ENCODE peak calls at places on chromosome 6, in ten cellular contexts. One of them, this sample, is unnamed.

GRCh38 chr6:25498510-25498909 is 153.5 kb upstream of the SCGN start:
- DNase-seq in brain microvascular endothelial cell: no peak
- DNase-seq in T-helper 9 cell: no peak
- DNase-seq in nephron progenitor cell: no peak
- DNase-seq in AG08395: no peak
- DNase-seq in T-helper 2 cell: no peak
- DNase-seq in epithelial cell of esophagus: no peak
- DNase-seq in mesenchymal stem cell: no peak
- DNase-seq in fibroblast of the aortic adventitia: no peak
- DNase-seq in psoas muscle: no peak
- DNase-seq in this sample: no peak

GRCh38 chr6:25354078-25354940 is 75.1 kb downstream of the CARMIL1 start:
- DNase-seq in epithelial cell of esophagus: no peak
- DNase-seq in brain microvascular endothelial cell: no peak
- DNase-seq in T-helper 9 cell: no peak
- DNase-seq in AG08395: peak; percentile 53
- DNase-seq in T-helper 2 cell: no peak
- DNase-seq in mesenchymal stem cell: peak; percentile 11
- DNase-seq in nephron progenitor cell: no peak
- DNase-seq in fibroblast of the aortic adventitia: peak; percentile 81
- DNase-seq in psoas muscle: no peak
- DNase-seq in this sample: no peak

GRCh38 chr6:10995114-10995707 is 48.9 kb downstream of the ELOVL2 start:
- DNase-seq in psoas muscle: no peak
- DNase-seq in brain microvascular endothelial cell: no peak
- DNase-seq in T-helper 2 cell: no peak
- DNase-seq in AG08395: no peak
- DNase-seq in T-helper 9 cell: no peak
- DNase-seq in fibroblast of the aortic adventitia: no peak
- DNase-seq in epithelial cell of esophagus: no peak
- DNase-seq in nephron progenitor cell: no peak
- DNase-seq in mesenchymal stem cell: no peak
- DNase-seq in this sample: no peak

GRCh38 chr6:152879681-152880080 is 103.2 kb downstream of the FBXO5 start:
- DNase-seq in epithelial cell of esophagus: no peak
- DNase-seq in T-helper 2 cell: no peak
- DNase-seq in nephron progenitor cell: no peak
- DNase-seq in AG08395: no peak
- DNase-seq in fibroblast of the aortic adventitia: no peak
- DNase-seq in T-helper 9 cell: no peak
- DNase-seq in mesenchymal stem cell: no peak
- DNase-seq in brain microvascular endothelial cell: no peak
- DNase-seq in psoas muscle: no peak
- DNase-seq in this sample: no peak

GRCh38 chr6:32815115-32815514 is 1.7 kb downstream of the HLA-DOB start:
- DNase-seq in brain microvascular endothelial cell: peak; percentile 18
- DNase-seq in psoas muscle: no peak
- DNase-seq in T-helper 9 cell: no peak
- DNase-seq in epithelial cell of esophagus: no peak
- DNase-seq in T-helper 2 cell: no peak
- DNase-seq in nephron progenitor cell: no peak
- DNase-seq in AG08395: no peak
- DNase-seq in mesenchymal stem cell: peak; percentile 64
- DNase-seq in fibroblast of the aortic adventitia: peak; percentile 28
- DNase-seq in this sample: no peak

GRCh38 chr6:26543953-26544352 is 5.8 kb downstream of the HMGN4 start:
- DNase-seq in brain microvascular endothelial cell: peak; percentile 24
- DNase-seq in AG08395: peak; percentile 18
- DNase-seq in mesenchymal stem cell: peak; percentile 47
- DNase-seq in nephron progenitor cell: no peak
- DNase-seq in fibroblast of the aortic adventitia: peak; percentile 32
- DNase-seq in psoas muscle: no peak
- DNase-seq in T-helper 9 cell: no peak
- DNase-seq in T-helper 2 cell: no peak
- DNase-seq in epithelial cell of esophagus: peak; percentile 40
- DNase-seq in this sample: no peak

GRCh38 chr6:169324661-169325459 is 71.2 kb upstream of the THBS2 start:
- DNase-seq in mesenchymal stem cell: no peak
- DNase-seq in brain microvascular endothelial cell: no peak
- DNase-seq in T-helper 2 cell: no peak
- DNase-seq in nephron progenitor cell: no peak
- DNase-seq in AG08395: peak; percentile 20
- DNase-seq in T-helper 9 cell: no peak
- DNase-seq in psoas muscle: no peak
- DNase-seq in fibroblast of the aortic adventitia: no peak
- DNase-seq in epithelial cell of esophagus: no peak
- DNase-seq in this sample: no peak

GRCh38 chr6:144659735-144660246 is 374.7 kb downstream of the UTRN start:
- DNase-seq in brain microvascular endothelial cell: no peak
- DNase-seq in fibroblast of the aortic adventitia: no peak
- DNase-seq in nephron progenitor cell: peak; percentile 3
- DNase-seq in T-helper 9 cell: no peak
- DNase-seq in T-helper 2 cell: no peak
- DNase-seq in AG08395: no peak
- DNase-seq in psoas muscle: no peak
- DNase-seq in epithelial cell of esophagus: no peak
- DNase-seq in mesenchymal stem cell: no peak
- DNase-seq in this sample: no peak

GRCh38 chr6:157089851-157090250 is 233.5 kb downstream of the TMEM242 start:
- DNase-seq in T-helper 2 cell: no peak
- DNase-seq in fibroblast of the aortic adventitia: no peak
- DNase-seq in AG08395: peak; percentile 48
- DNase-seq in epithelial cell of esophagus: no peak
- DNase-seq in nephron progenitor cell: no peak
- DNase-seq in psoas muscle: no peak
- DNase-seq in mesenchymal stem cell: no peak
- DNase-seq in T-helper 9 cell: no peak
- DNase-seq in brain microvascular endothelial cell: no peak
- DNase-seq in this sample: no peak

GRCh38 chr6:14316911-14317535 is 199.5 kb downstream of the CD83 start:
- DNase-seq in brain microvascular endothelial cell: no peak
- DNase-seq in epithelial cell of esophagus: no peak
- DNase-seq in nephron progenitor cell: peak; percentile 52
- DNase-seq in fibroblast of the aortic adventitia: no peak
- DNase-seq in T-helper 9 cell: no peak
- DNase-seq in psoas muscle: no peak
- DNase-seq in mesenchymal stem cell: peak; percentile 19
- DNase-seq in T-helper 2 cell: no peak
- DNase-seq in AG08395: no peak
- DNase-seq in this sample: no peak

GRCh38 chr6:136783021-136783420 is 9.3 kb downstream of the MAP3K5 start:
- DNase-seq in epithelial cell of esophagus: no peak
- DNase-seq in nephron progenitor cell: no peak
- DNase-seq in brain microvascular endothelial cell: no peak
- DNase-seq in AG08395: no peak
- DNase-seq in psoas muscle: no peak
- DNase-seq in fibroblast of the aortic adventitia: no peak
- DNase-seq in mesenchymal stem cell: no peak
- DNase-seq in T-helper 9 cell: no peak
- DNase-seq in T-helper 2 cell: no peak
- DNase-seq in this sample: no peak

GRCh38 chr6:169162968-169163903 is 90.4 kb downstream of the THBS2 start:
- DNase-seq in T-helper 2 cell: no peak
- DNase-seq in epithelial cell of esophagus: peak; percentile 86
- DNase-seq in AG08395: peak; percentile 97
- DNase-seq in nephron progenitor cell: no peak
- DNase-seq in psoas muscle: peak; percentile 60
- DNase-seq in mesenchymal stem cell: peak; percentile 85
- DNase-seq in brain microvascular endothelial cell: peak; percentile 94
- DNase-seq in fibroblast of the aortic adventitia: peak; percentile 98
- DNase-seq in T-helper 9 cell: no peak
- DNase-seq in this sample: no peak

GRCh38 chr6:24883618-24884017 is 52.1 kb downstream of the RIPOR2 start:
- DNase-seq in epithelial cell of esophagus: peak; percentile 16
- DNase-seq in nephron progenitor cell: no peak
- DNase-seq in psoas muscle: no peak
- DNase-seq in brain microvascular endothelial cell: peak; percentile 4
- DNase-seq in fibroblast of the aortic adventitia: no peak
- DNase-seq in T-helper 9 cell: no peak
- DNase-seq in T-helper 2 cell: no peak
- DNase-seq in AG08395: peak; percentile 61
- DNase-seq in mesenchymal stem cell: peak; percentile 70
- DNase-seq in this sample: no peak

GRCh38 chr6:33926451-33926850 is 122.6 kb upstream of the MLN start:
- DNase-seq in epithelial cell of esophagus: no peak
- DNase-seq in AG08395: no peak
- DNase-seq in mesenchymal stem cell: peak; percentile 4
- DNase-seq in fibroblast of the aortic adventitia: no peak
- DNase-seq in T-helper 2 cell: no peak
- DNase-seq in nephron progenitor cell: peak; percentile 23
- DNase-seq in psoas muscle: no peak
- DNase-seq in T-helper 9 cell: no peak
- DNase-seq in brain microvascular endothelial cell: no peak
- DNase-seq in this sample: no peak

GRCh38 chr6:56730663-56731529 is 88.2 kb upstream of the DST start:
- DNase-seq in brain microvascular endothelial cell: peak; percentile 39
- DNase-seq in AG08395: peak; percentile 66
- DNase-seq in T-helper 2 cell: no peak
- DNase-seq in psoas muscle: peak; percentile 17
- DNase-seq in nephron progenitor cell: no peak
- DNase-seq in epithelial cell of esophagus: peak; percentile 71
- DNase-seq in mesenchymal stem cell: peak; percentile 59
- DNase-seq in T-helper 9 cell: no peak
- DNase-seq in fibroblast of the aortic adventitia: peak; percentile 66
- DNase-seq in this sample: no peak

GRCh38 chr6:36350681-36351091 is 14.0 kb upstream of the BNIP5 start:
- DNase-seq in fibroblast of the aortic adventitia: peak; percentile 98
- DNase-seq in nephron progenitor cell: no peak
- DNase-seq in epithelial cell of esophagus: no peak
- DNase-seq in T-helper 2 cell: no peak
- DNase-seq in brain microvascular endothelial cell: peak; percentile 98
- DNase-seq in T-helper 9 cell: no peak
- DNase-seq in AG08395: peak; percentile 43
- DNase-seq in psoas muscle: no peak
- DNase-seq in mesenchymal stem cell: peak; percentile 85
- DNase-seq in this sample: no peak

GRCh38 chr6:1604347-1604990 is 5.2 kb upstream of the FOXC1 start:
- DNase-seq in T-helper 9 cell: peak; percentile 64
- DNase-seq in mesenchymal stem cell: no peak
- DNase-seq in T-helper 2 cell: peak; percentile 49
- DNase-seq in psoas muscle: peak; percentile 83
- DNase-seq in brain microvascular endothelial cell: no peak
- DNase-seq in epithelial cell of esophagus: peak; percentile 53
- DNase-seq in nephron progenitor cell: peak; percentile 93
- DNase-seq in fibroblast of the aortic adventitia: peak; percentile 38
- DNase-seq in AG08395: peak; percentile 73
- DNase-seq in this sample: peak; percentile 11

GRCh38 chr6:14945461-14946210 is 300.2 kb upstream of the JARID2 start:
- DNase-seq in T-helper 9 cell: no peak
- DNase-seq in T-helper 2 cell: no peak
- DNase-seq in nephron progenitor cell: no peak
- DNase-seq in brain microvascular endothelial cell: no peak
- DNase-seq in mesenchymal stem cell: no peak
- DNase-seq in epithelial cell of esophagus: no peak
- DNase-seq in AG08395: no peak
- DNase-seq in psoas muscle: no peak
- DNase-seq in fibroblast of the aortic adventitia: no peak
- DNase-seq in this sample: no peak